ENCODE peak calls at places on chromosome X, in six cellular contexts. E, W, J, I, H and L are unnamed samples.

GRCh38 chrX:10134921-10135320 is 21.9 kb upstream of the CLCN4 start:
- DNase-seq in E (no peak), W (no peak), J (no peak), I (no peak), H (no peak), L (no peak)

GRCh38 chrX:73851014-73852009 is 288.3 kb downstream of the CHIC1 start:
- DNase-seq in E (peak; percentile 33), W (no peak), J (peak; percentile 60), I (peak; percentile 59), H (no peak), L (peak; percentile 95)

GRCh38 chrX:129877401-129877800 is 28.6 kb upstream of the UTP14A start:
- DNase-seq in E (no peak), W (no peak), J (no peak), I (no peak), H (no peak), L (no peak)

GRCh38 chrX:144379156-144379555 is 495.3 kb downstream of the UBE2NL start:
- DNase-seq in E (no peak), W (no peak), J (no peak), I (no peak), H (no peak), L (no peak)

GRCh38 chrX:40094900-40095587 is 2.7 kb downstream of the BCOR start:
- DNase-seq in E (no peak), W (no peak), J (no peak), I (no peak), H (no peak), L (no peak)

GRCh38 chrX:130170752-130171445 is 863 bp upstream of the RAB33A start:
- DNase-seq in E (no peak), W (peak; percentile 19), J (peak; percentile 22), I (peak; percentile 27), H (no peak), L (no peak)

GRCh38 chrX:82677281-82677680 is 830.8 kb upstream of the POU3F4 start:
- DNase-seq in E (no peak), W (no peak), J (no peak), I (no peak), H (no peak), L (peak; percentile 3)

GRCh38 chrX:151977009-151977408 is 2.5 kb upstream of the GABRE start:
- DNase-seq in E (no peak), W (no peak), J (no peak), I (no peak), H (no peak), L (peak; percentile 57)

GRCh38 chrX:13721819-13722527 is 12.4 kb downstream of the TRAPPC2 start:
- DNase-seq in E (no peak), W (no peak), J (no peak), I (no peak), H (peak; percentile 58), L (no peak)

GRCh38 chrX:2841511-2841910 is 12.8 kb downstream of the GYG2 start:
- DNase-seq in E (no peak), W (no peak), J (no peak), I (no peak), H (no peak), L (no peak)

GRCh38 chrX:52923781-52924241 is 26.7 kb downstream of the FAM156B start:
- DNase-seq in E (no peak), W (no peak), J (no peak), I (no peak), H (peak; percentile 27), L (peak; percentile 54)

GRCh38 chrX:111880735-111881134 is 4.8 kb downstream of the TRPC5OS start:
- DNase-seq in E (no peak), W (no peak), J (no peak), I (no peak), H (no peak), L (no peak)

GRCh38 chrX:43505759-43506158 is 150.3 kb upstream of the MAOA start:
- DNase-seq in E (no peak), W (no peak), J (no peak), I (no peak), H (no peak), L (peak; percentile 83)

GRCh38 chrX:119340606-119341205 is 58.4 kb upstream of the SLC25A43 start:
- DNase-seq in E (no peak), W (no peak), J (no peak), I (no peak), H (no peak), L (no peak)

GRCh38 chrX:45850775-45851433 is 650.2 kb upstream of the DIPK2B start:
- DNase-seq in E (peak; percentile 31), W (peak; percentile 26), J (no peak), I (no peak), H (peak; percentile 26), L (peak; percentile 52)

GRCh38 chrX:84155938-84156337 is 32.1 kb downstream of the RPS6KA6 start:
- DNase-seq in E (no peak), W (no peak), J (no peak), I (no peak), H (peak; percentile 9), L (peak; percentile 3)

GRCh38 chrX:154459843-154460242 is 1.8 kb downstream of the PLXNA3 start:
- DNase-seq in E (no peak), W (no peak), J (no peak), I (no peak), H (no peak), L (no peak)

GRCh38 chrX:31293409-31293808 is 221.6 kb upstream of the FTHL17 start:
- DNase-seq in E (no peak), W (no peak), J (no peak), I (no peak), H (no peak), L (peak; percentile 4)

GRCh38 chrX:47160781-47161180 is 15.8 kb downstream of the RBM10 start:
- DNase-seq in E (no peak), W (no peak), J (no peak), I (no peak), H (peak; percentile 21), L (no peak)

GRCh38 chrX:24153175-24153795 is 3.8 kb downstream of the ZFX start:
- DNase-seq in E (no peak), W (no peak), J (no peak), I (no peak), H (peak; percentile 32), L (peak; percentile 65)

GRCh38 chrX:5390376-5390775 is 838.3 kb downstream of the NLGN4X start:
- DNase-seq in E (no peak), W (no peak), J (no peak), I (no peak), H (no peak), L (no peak)

GRCh38 chrX:118047446-118048186 is 69.0 kb downstream of the KLHL13 start:
- DNase-seq in E (no peak), W (no peak), J (no peak), I (no peak), H (no peak), L (no peak)

GRCh38 chrX:125289209-125289608 is 30.5 kb upstream of the TEX13C start:
- DNase-seq in E (no peak), W (no peak), J (no peak), I (no peak), H (no peak), L (peak; percentile 8)

GRCh38 chrX:37350034-37350365 is 836 bp downstream of the PRRG1 start:
- DNase-seq in E (peak; percentile 17), W (no peak), J (no peak), I (no peak), H (peak; percentile 7), L (peak; percentile 17)

GRCh38 chrX:106898462-106898861 is 4.7 kb downstream of the RIPPLY1 start:
- DNase-seq in E (peak; percentile 67), W (peak; percentile 11), J (no peak), I (no peak), H (peak; percentile 38), L (peak; percentile 75)

GRCh38 chrX:95351089-95351488 is 1333.6 kb upstream of the DIAPH2 start:
- DNase-seq in E (no peak), W (no peak), J (no peak), I (no peak), H (no peak), L (no peak)

GRCh38 chrX:40277672-40278071 is 179.9 kb upstream of the BCOR start:
- DNase-seq in E (no peak), W (no peak), J (no peak), I (no peak), H (no peak), L (no peak)

GRCh38 chrX:38638952-38639529 is 77.7 kb downstream of the TSPAN7 start:
- DNase-seq in E (no peak), W (no peak), J (no peak), I (no peak), H (no peak), L (no peak)

GRCh38 chrX:111511477-111511876 is at the start of gene SERTM2:
- DNase-seq in E (no peak), W (no peak), J (no peak), I (no peak), H (no peak), L (peak; percentile 3)

GRCh38 chrX:120145295-120145925 is 13.0 kb upstream of the RHOXF2 start:
- DNase-seq in E (no peak), W (no peak), J (no peak), I (no peak), H (no peak), L (no peak)

GRCh38 chrX:13658602-13659001 is 5.7 kb downstream of the TCEANC start:
- DNase-seq in E (peak; percentile 19), W (no peak), J (no peak), I (no peak), H (peak; percentile 26), L (peak; percentile 79)

GRCh38 chrX:110032534-110033161 is 29.7 kb downstream of the TMEM164 start:
- DNase-seq in E (no peak), W (no peak), J (no peak), I (no peak), H (no peak), L (no peak)

GRCh38 chrX:79181401-79181800 is 36.9 kb downstream of the GPR174 start:
- DNase-seq in E (no peak), W (no peak), J (no peak), I (no peak), H (no peak), L (no peak)

GRCh38 chrX:19746919-19747671 is 140.3 kb downstream of the SH3KBP1 start:
- DNase-seq in E (no peak), W (no peak), J (no peak), I (no peak), H (no peak), L (no peak)

GRCh38 chrX:111543212-111543762 is 31.8 kb downstream of the SERTM2 start:
- DNase-seq in E (no peak), W (no peak), J (no peak), I (no peak), H (no peak), L (no peak)